ENCODE peak calls at places on chromosomes 11 and 22, in five cellular contexts. One of them, this sample, is unnamed.

GRCh38 chr11:99535406-99535805 is 514.7 kb downstream of the CNTN5 start:
- DNase-seq in adipocyte: no peak
- DNase-seq in stimulated activated CD4-positive, alpha-beta T cell treated with anti-CD3 and anti-CD28 coated beads, Interleukin-4, amount 100 ng/mL, for 4 hours: no peak
- DNase-seq in heart right ventricle: no peak
- DNase-seq in astrocyte of the spinal cord: no peak
- DNase-seq in this sample: no peak

GRCh38 chr11:44623716-44624491 is 58.4 kb downstream of the CD82 start:
- DNase-seq in adipocyte: no peak
- DNase-seq in heart right ventricle: no peak
- DNase-seq in astrocyte of the spinal cord: no peak
- DNase-seq in stimulated activated CD4-positive, alpha-beta T cell treated with anti-CD3 and anti-CD28 coated beads, Interleukin-4, amount 100 ng/mL, for 4 hours: peak
- DNase-seq in this sample: no peak

GRCh38 chr11:113554531-113554930 is 79.3 kb upstream of the DRD2 start:
- DNase-seq in heart right ventricle: no peak
- DNase-seq in astrocyte of the spinal cord: no peak
- DNase-seq in stimulated activated CD4-positive, alpha-beta T cell treated with anti-CD3 and anti-CD28 coated beads, Interleukin-4, amount 100 ng/mL, for 4 hours: no peak
- DNase-seq in adipocyte: no peak
- DNase-seq in this sample: no peak

GRCh38 chr22:26845016-26845728 is 187.8 kb downstream of the MIAT start:
- DNase-seq in astrocyte of the spinal cord: peak
- DNase-seq in adipocyte: no peak
- DNase-seq in heart right ventricle: no peak
- DNase-seq in stimulated activated CD4-positive, alpha-beta T cell treated with anti-CD3 and anti-CD28 coated beads, Interleukin-4, amount 100 ng/mL, for 4 hours: no peak
- DNase-seq in this sample: peak

GRCh38 chr22:33539902-33540751 is 380.1 kb downstream of the LARGE1 start:
- DNase-seq in heart right ventricle: peak
- DNase-seq in astrocyte of the spinal cord: no peak
- DNase-seq in adipocyte: no peak
- DNase-seq in stimulated activated CD4-positive, alpha-beta T cell treated with anti-CD3 and anti-CD28 coated beads, Interleukin-4, amount 100 ng/mL, for 4 hours: no peak
- DNase-seq in this sample: peak

GRCh38 chr11:99199336-99199735 is 178.6 kb downstream of the CNTN5 start:
- DNase-seq in stimulated activated CD4-positive, alpha-beta T cell treated with anti-CD3 and anti-CD28 coated beads, Interleukin-4, amount 100 ng/mL, for 4 hours: no peak
- DNase-seq in heart right ventricle: no peak
- DNase-seq in adipocyte: no peak
- DNase-seq in astrocyte of the spinal cord: peak
- DNase-seq in this sample: peak

GRCh38 chr11:47359586-47359985 is 7.1 kb upstream of the MYBPC3 start:
- DNase-seq in astrocyte of the spinal cord: no peak
- DNase-seq in adipocyte: no peak
- DNase-seq in heart right ventricle: no peak
- DNase-seq in stimulated activated CD4-positive, alpha-beta T cell treated with anti-CD3 and anti-CD28 coated beads, Interleukin-4, amount 100 ng/mL, for 4 hours: no peak
- DNase-seq in this sample: no peak

GRCh38 chr11:125062931-125063428 is at the start of gene SLC37A2:
- DNase-seq in heart right ventricle: peak
- DNase-seq in astrocyte of the spinal cord: peak
- DNase-seq in stimulated activated CD4-positive, alpha-beta T cell treated with anti-CD3 and anti-CD28 coated beads, Interleukin-4, amount 100 ng/mL, for 4 hours: peak
- DNase-seq in adipocyte: peak
- DNase-seq in this sample: peak

GRCh38 chr11:772429-773390 is 4.6 kb downstream of the GATD1 start:
- DNase-seq in astrocyte of the spinal cord: no peak
- DNase-seq in adipocyte: no peak
- DNase-seq in stimulated activated CD4-positive, alpha-beta T cell treated with anti-CD3 and anti-CD28 coated beads, Interleukin-4, amount 100 ng/mL, for 4 hours: no peak
- DNase-seq in heart right ventricle: no peak
- DNase-seq in this sample: no peak

GRCh38 chr11:65287601-65288000 is 25.8 kb downstream of the POLA2 start:
- DNase-seq in stimulated activated CD4-positive, alpha-beta T cell treated with anti-CD3 and anti-CD28 coated beads, Interleukin-4, amount 100 ng/mL, for 4 hours: no peak
- DNase-seq in adipocyte: no peak
- DNase-seq in heart right ventricle: no peak
- DNase-seq in astrocyte of the spinal cord: no peak
- DNase-seq in this sample: no peak

This sample was measured in choroid plexus epithelial cell.